ENCODE peak calls at places on chromosomes 12 and 14, in nine cellular contexts. Y is progenitor cell of endocrine pancreas, N is cardiac fibroblast, F is WTC11, Q is A549, P is choroid plexus epithelial cell, W is AG04449, S is endodermal cell, D is tibial artery. Z is an unnamed sample.

GRCh38 chr12:103657331-103657730 is 70.3 kb downstream of the STAB2 start:
- DNase-seq in Y (no peak), N (peak), F (no peak), Q (no peak), P (peak), W (no peak), S (no peak), D (no peak), Z (no peak)

GRCh38 chr14:78697341-78697740 is 527.2 kb downstream of the NRXN3 start:
- DNase-seq in Y (no peak), N (peak), F (no peak), Q (peak), P (peak), W (peak), S (no peak), D (no peak), Z (peak)

GRCh38 chr14:41605550-41606248 is 977 bp upstream of the LRFN5 start:
- DNase-seq in Y (peak), N (peak), F (peak), Q (no peak), P (peak), W (no peak), S (peak), D (no peak), Z (peak)

GRCh38 chr14:50666772-50667490 is 1.2 kb downstream of the SAV1 start:
- DNase-seq in Y (no peak), N (peak), F (no peak), Q (peak), P (peak), W (peak), S (peak), D (peak), Z (peak)

GRCh38 chr12:71183018-71183417 is 25.2 kb upstream of the TSPAN8 start:
- DNase-seq in Y (no peak), N (peak), F (no peak), Q (no peak), P (peak), W (no peak), S (no peak), D (no peak), Z (no peak)

GRCh38 chr14:69363055-69363454 is 35.0 kb downstream of the ERH start:
- DNase-seq in Y (no peak), N (peak), F (peak), Q (peak), P (peak), W (no peak), S (peak), D (no peak), Z (peak)

GRCh38 chr12:86727151-86727550 is 471.0 kb upstream of the MGAT4C start:
- DNase-seq in Y (no peak), N (peak), F (no peak), Q (peak), P (peak), W (peak), S (no peak), D (no peak), Z (peak)

GRCh38 chr14:106506901-106507305 is 980.5 kb downstream of the TMEM121 start:
- DNase-seq in Y (no peak), N (no peak), F (no peak), Q (no peak), P (no peak), W (no peak), S (no peak), D (no peak), Z (no peak)

GRCh38 chr14:52706286-52706685 is 714 bp upstream of the PSMC6 start:
- DNase-seq in Y (no peak), N (no peak), F (no peak), Q (peak), P (peak), W (no peak), S (no peak), D (no peak), Z (no peak)

GRCh38 chr12:13950502-13950901 is 30.9 kb downstream of the GRIN2B start:
- DNase-seq in Y (no peak), N (no peak), F (no peak), Q (peak), P (no peak), W (no peak), S (no peak), D (no peak), Z (no peak)

GRCh38 chr12:129840145-129840884 is 63.5 kb downstream of the TMEM132D start:
- DNase-seq in Y (no peak), N (no peak), F (no peak), Q (no peak), P (no peak), W (no peak), S (no peak), D (no peak), Z (no peak)

GRCh38 chr12:132222096-132222807 is 78.0 kb downstream of the NOC4L start:
- DNase-seq in Y (no peak), N (peak), F (no peak), Q (peak), P (peak), W (peak), S (peak), D (peak), Z (peak)

GRCh38 chr14:23147676-23148075 is 28.6 kb upstream of the CEBPE start:
- DNase-seq in Y (no peak), N (peak), F (no peak), Q (peak), P (peak), W (no peak), S (no peak), D (no peak), Z (peak)

GRCh38 chr12:124352839-124353238 is 57.9 kb downstream of the RFLNA start:
- DNase-seq in Y (no peak), N (peak), F (no peak), Q (peak), P (peak), W (no peak), S (no peak), D (no peak), Z (peak)

GRCh38 chr12:126742326-126742725 is 1524.6 kb upstream of the TMEM132C start:
- DNase-seq in Y (no peak), N (no peak), F (no peak), Q (no peak), P (no peak), W (no peak), S (no peak), D (no peak), Z (no peak)

GRCh38 chr14:55000381-55000780 is 26.5 kb downstream of the WDHD1 start:
- DNase-seq in Y (no peak), N (peak), F (no peak), Q (no peak), P (peak), W (no peak), S (no peak), D (no peak), Z (peak)

GRCh38 chr12:77996670-77997069 is 166.0 kb downstream of the NAV3 start:
- DNase-seq in Y (no peak), N (no peak), F (no peak), Q (no peak), P (no peak), W (no peak), S (no peak), D (no peak), Z (no peak)
- TF ChIP-seq CTCF in Y (no peak), N (no peak), F (no peak), Q (no peak), P (peak), W (no peak), S (no peak), D (no peak), Z (no peak)

DNA sequence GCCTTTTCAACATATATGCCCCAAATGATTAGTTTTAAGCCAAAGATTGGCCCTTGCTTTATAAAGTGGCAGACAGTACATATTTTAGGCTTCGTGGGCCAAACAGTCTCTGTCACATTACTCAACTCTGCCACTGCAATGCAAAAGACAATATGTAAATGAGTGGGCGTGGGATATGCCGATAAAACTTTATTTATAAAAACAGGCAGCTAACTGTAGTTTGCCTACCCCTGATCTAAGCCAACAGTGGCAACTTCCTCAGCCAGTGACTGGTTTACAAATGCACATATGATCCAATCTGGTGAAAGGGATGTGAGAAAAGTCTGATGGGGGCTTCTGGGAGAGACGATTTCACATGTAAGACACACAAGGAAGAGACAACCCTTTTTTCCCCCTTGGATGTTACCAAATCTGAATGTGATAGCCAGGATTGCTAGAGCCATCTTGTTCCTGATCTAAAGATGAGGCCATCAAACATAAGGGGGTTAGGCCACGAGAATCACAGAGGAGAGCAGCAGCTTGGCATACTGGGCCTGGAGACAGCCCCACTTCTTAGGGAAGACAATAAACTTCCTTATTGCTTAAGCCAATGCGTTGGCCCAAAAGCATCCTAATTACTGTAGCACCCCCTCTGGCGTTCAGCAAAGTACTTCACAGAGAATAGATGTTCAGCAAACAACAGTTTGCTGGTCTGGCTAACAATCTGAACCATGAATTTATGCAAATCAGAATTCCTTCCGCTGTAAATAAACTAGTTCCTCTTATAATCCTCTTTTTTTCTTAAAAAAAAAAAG is 75.2 kb upstream of the TMCC3 start:
- DNase-seq in Y (no peak), N (peak), F (peak), Q (peak), P (peak), W (no peak), S (peak), D (no peak), Z (peak)
- TF ChIP-seq CTCF in Y (peak), N (peak), F (no peak), Q (no peak), P (peak), W (peak), S (peak), D (peak), Z (peak)

DNA sequence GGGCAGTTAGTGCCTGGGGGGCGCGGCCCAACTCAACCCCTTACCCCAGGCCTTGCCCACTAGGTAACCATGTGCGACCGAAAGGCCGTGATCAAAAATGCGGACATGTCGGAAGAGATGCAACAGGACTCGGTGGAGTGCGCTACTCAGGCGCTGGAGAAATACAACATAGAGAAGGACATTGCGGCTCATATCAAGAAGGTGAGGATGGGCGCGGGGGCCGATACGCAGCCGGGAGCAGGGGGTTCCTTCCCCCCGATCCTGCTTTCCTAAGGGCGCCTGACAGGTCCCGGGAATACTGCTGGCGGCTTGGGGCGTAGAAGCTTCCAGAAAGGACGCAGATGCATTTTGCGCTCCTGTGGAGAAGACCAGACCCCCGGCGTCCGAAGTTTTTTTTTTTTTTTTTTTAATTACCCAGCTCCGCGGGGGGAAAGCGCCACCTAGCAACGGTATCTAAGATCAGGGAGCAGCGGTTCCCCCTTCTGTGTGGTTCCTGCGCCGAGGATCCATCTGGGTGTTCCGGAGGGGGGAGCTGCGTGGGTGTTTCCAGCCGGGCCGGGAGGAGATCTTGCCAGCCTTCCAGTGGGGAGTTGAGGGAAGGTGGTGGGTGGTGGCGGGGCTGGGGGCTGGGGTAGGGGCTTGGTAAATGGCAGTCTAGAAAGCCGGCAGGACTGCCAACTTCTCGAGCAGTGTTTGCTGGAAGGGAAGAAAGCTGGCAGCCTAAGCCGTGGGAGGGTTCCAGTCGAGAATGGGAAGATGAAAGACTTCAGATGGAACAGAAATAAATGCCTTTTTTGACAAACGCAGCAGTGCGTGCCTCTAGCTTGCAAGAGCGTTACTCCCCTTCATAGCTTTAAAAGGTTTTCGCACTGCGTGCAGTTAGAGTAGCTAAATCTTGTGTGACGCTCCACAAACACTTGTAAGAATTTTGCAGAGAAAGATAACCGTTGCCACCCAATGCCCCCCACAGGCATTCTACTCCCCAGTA is 734 bp downstream of the DYNLL1 start:
- DNase-seq in Y (peak), N (peak), F (peak), Q (peak), P (peak), W (no peak), S (peak), D (peak), Z (peak)
- TF ChIP-seq CTCF in Y (no peak), N (no peak), F (no peak), Q (peak), P (no peak), W (peak), S (no peak), D (no peak), Z (no peak)

GRCh38 chr12:113314121-113314529 is 20.8 kb downstream of the SLC8B1 start:
- DNase-seq in Y (no peak), N (no peak), F (no peak), Q (no peak), P (no peak), W (no peak), S (no peak), D (no peak), Z (no peak)

GRCh38 chr12:113315358-113315757 is 19.6 kb downstream of the SLC8B1 start:
- DNase-seq in Y (no peak), N (no peak), F (no peak), Q (no peak), P (no peak), W (no peak), S (no peak), D (no peak), Z (no peak)

GRCh38 chr12:113318046-113318656 is 16.8 kb downstream of the SLC8B1 start:
- DNase-seq in Y (no peak), N (no peak), F (no peak), Q (no peak), P (no peak), W (no peak), S (no peak), D (no peak), Z (no peak)

GRCh38 chr12:113317122-113317521 is 17.8 kb downstream of the SLC8B1 start:
- DNase-seq in Y (no peak), N (no peak), F (no peak), Q (no peak), P (no peak), W (no peak), S (no peak), D (no peak), Z (no peak)

GRCh38 chr12:113316155-113316554 is 18.8 kb downstream of the SLC8B1 start:
- DNase-seq in Y (no peak), N (no peak), F (no peak), Q (no peak), P (no peak), W (no peak), S (no peak), D (no peak), Z (no peak)
- TF ChIP-seq CTCF in Y (no peak), N (peak), F (no peak), Q (peak), P (peak), W (no peak), S (peak), D (no peak), Z (peak)

DNA sequence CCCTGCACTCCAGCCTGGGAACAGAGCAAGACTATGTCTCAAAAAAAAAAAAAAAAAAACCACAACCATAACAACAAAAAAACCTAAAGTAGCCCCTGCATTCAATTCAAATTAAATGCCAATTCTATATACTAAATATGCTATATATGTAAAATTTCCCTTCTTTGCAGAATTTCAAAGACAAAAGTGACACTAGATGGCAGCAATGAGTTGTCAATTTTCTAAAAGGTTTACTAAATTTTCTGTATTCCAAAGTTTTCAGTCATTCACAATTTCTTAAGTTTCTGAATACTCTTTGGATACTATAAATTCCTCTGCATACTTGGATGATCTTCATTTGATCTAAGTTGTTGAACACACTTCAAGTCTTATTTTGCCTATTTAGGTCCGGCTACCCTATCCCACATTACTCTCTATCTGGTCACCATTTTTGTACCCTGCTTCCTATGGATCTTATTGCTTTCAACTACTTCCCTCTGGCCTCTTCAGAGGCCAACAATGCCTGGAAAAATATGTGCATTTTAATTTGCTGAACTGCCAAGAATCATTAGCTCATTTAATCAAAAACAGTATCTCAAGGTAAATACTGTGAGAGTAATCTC is 27.9 kb downstream of the HNRNPC start:
- DNase-seq in Y (no peak), N (peak), F (no peak), Q (peak), P (peak), W (peak), S (no peak), D (no peak), Z (peak)
- TF ChIP-seq CTCF in Y (peak), N (peak), F (peak), Q (peak), P (no peak), W (peak), S (peak), D (peak), Z (peak)

GRCh38 chr12:44000309-44000952 is 164.6 kb downstream of the TMEM117 start:
- DNase-seq in Y (peak), N (peak), F (peak), Q (peak), P (peak), W (no peak), S (peak), D (no peak), Z (peak)
- TF ChIP-seq CTCF in Y (peak), N (peak), F (peak), Q (peak), P (peak), W (peak), S (peak), D (no peak), Z (peak)

GRCh38 chr12:68577949-68578348 is 32.8 kb upstream of the RAP1B start:
- DNase-seq in Y (no peak), N (no peak), F (no peak), Q (no peak), P (no peak), W (no peak), S (no peak), D (no peak), Z (no peak)

GRCh38 chr12:68568878-68569569 is 41.7 kb upstream of the RAP1B start:
- DNase-seq in Y (no peak), N (no peak), F (no peak), Q (no peak), P (no peak), W (no peak), S (no peak), D (no peak), Z (no peak)

DNA sequence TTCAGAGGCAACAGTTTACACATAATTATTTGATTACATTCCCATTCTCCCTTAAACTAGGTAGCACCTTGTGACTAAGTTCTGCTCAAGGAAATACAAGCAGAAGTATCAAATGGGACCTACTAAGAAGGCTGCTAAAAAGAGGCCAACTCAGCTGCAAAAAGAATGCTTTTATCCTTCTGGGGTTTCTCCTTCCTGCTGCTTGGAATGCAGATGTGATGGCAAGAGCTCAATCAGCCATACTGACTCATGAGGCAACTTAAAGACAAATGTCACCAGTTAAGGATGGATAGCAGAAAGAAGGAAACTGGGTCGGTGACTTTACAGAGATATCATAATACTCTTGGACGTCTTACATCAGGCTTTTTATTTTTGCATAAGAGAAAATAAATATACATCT is 38.0 kb upstream of the RAP1B start:
- DNase-seq in Y (no peak), N (no peak), F (no peak), Q (no peak), P (no peak), W (no peak), S (no peak), D (no peak), Z (peak)
- TF ChIP-seq CTCF in Y (no peak), N (no peak), F (no peak), Q (no peak), P (no peak), W (no peak), S (no peak), D (no peak), Z (no peak)

Z was measured in AG10803.